ENCODE peak calls at places on chromosome 11, in nine cellular contexts. O is transverse colon; E is trophoblast cell; G is CD8-positive, alpha-beta memory T cell; B is effector memory CD4-positive, alpha-beta T cell; K is fibroblast of lung; H is left ventricle myocardium inferior; D is Caco-2; T is MM.1S. Z is an unnamed sample.
A peak's percentile ranks its signal among the peaks of the same experiment; 100 is the strongest.

GRCh38 chr11:79388201-79388600 is 52.6 kb downstream of the TENM4 start:
- DNase-seq in O (no peak), G (no peak), T (no peak), H (no peak), D (no peak), B (no peak), E (no peak), K (no peak), Z (no peak)

GRCh38 chr11:10606536-10607208 is 38.2 kb upstream of the LYVE1 start:
- DNase-seq in B (no peak), O (no peak), K (peak; percentile 72), T (no peak), G (no peak), E (no peak), D (no peak), H (no peak), Z (no peak)

GRCh38 chr11:73085189-73085875 is 56.8 kb downstream of the FCHSD2 start:
- DNase-seq in H (no peak), E (no peak), B (no peak), K (no peak), O (no peak), D (no peak), T (no peak), G (no peak), Z (no peak)

GRCh38 chr11:73281796-73282660 is 9.9 kb downstream of the P2RY6 start:
- DNase-seq in O (no peak), G (no peak), E (no peak), D (peak; percentile 53), H (no peak), B (no peak), T (no peak), K (no peak), Z (no peak)

GRCh38 chr11:110855246-110855645 is 143.0 kb upstream of the ARHGAP20 start:
- DNase-seq in G (no peak), B (no peak), T (no peak), H (no peak), O (no peak), K (peak; percentile 79), D (no peak), E (no peak), Z (no peak)

GRCh38 chr11:64339754-64340408 is at the start of gene CCDC88B:
- DNase-seq in T (peak; percentile 84), K (no peak), G (peak; percentile 91), O (peak; percentile 85), E (no peak), H (peak; percentile 65), D (no peak), B (peak; percentile 85), Z (no peak)

GRCh38 chr11:75492181-75492820 is 33.4 kb downstream of the GDPD5 start:
- DNase-seq in H (no peak), O (peak; percentile 32), K (no peak), G (peak; percentile 20), B (peak; percentile 41), T (no peak), E (no peak), D (peak; percentile 69), Z (no peak)

GRCh38 chr11:104286129-104286528 is 122.2 kb upstream of the PDGFD start:
- DNase-seq in O (no peak), D (no peak), B (no peak), E (no peak), G (no peak), K (peak; percentile 12), H (no peak), T (no peak), Z (no peak)

GRCh38 chr11:43644626-43645299 is 35.8 kb upstream of the HSD17B12 start:
- DNase-seq in T (peak; percentile 10), H (no peak), O (peak; percentile 8), G (no peak), B (no peak), E (no peak), K (peak; percentile 61), D (no peak), Z (no peak)

GRCh38 chr11:2778630-2779498 is 79.1 kb upstream of the KCNQ1OT1 start:
- DNase-seq in G (no peak), E (no peak), D (peak; percentile 29), T (peak; percentile 97), B (no peak), H (peak; percentile 78), O (peak; percentile 86), K (peak; percentile 81), Z (peak; percentile 21)

GRCh38 chr11:126628790-126629621 is 273.5 kb downstream of the ST3GAL4 start:
- DNase-seq in G (no peak), K (no peak), D (no peak), T (no peak), H (no peak), E (no peak), O (no peak), B (no peak), Z (no peak)

GRCh38 chr11:5807580-5807979 is 1.1 kb upstream of the OR52N2 start:
- DNase-seq in G (no peak), K (no peak), H (no peak), O (no peak), T (no peak), B (no peak), D (no peak), E (no peak), Z (no peak)

GRCh38 chr11:19228956-19229355 is 11.8 kb downstream of the E2F8 start:
- DNase-seq in B (no peak), E (peak; percentile 64), T (no peak), O (no peak), H (no peak), D (no peak), K (no peak), G (no peak), Z (no peak)

GRCh38 chr11:73072935-73073481 is 69.1 kb downstream of the FCHSD2 start:
- DNase-seq in T (peak; percentile 61), O (no peak), H (no peak), E (no peak), D (no peak), B (no peak), K (peak; percentile 41), G (no peak), Z (no peak)

GRCh38 chr11:3807856-3808845 is at the start of gene PGAP2:
- DNase-seq in D (peak; percentile 88), E (peak; percentile 64), T (peak; percentile 50), H (peak; percentile 73), G (peak; percentile 45), O (peak; percentile 77), B (peak; percentile 49), K (peak; percentile 43), Z (peak; percentile 67)

GRCh38 chr11:2482199-2482598 is 37.4 kb downstream of the KCNQ1 start:
- DNase-seq in T (no peak), E (no peak), G (no peak), B (no peak), O (no peak), D (no peak), K (no peak), H (no peak), Z (no peak)

GRCh38 chr11:35919244-35919643 is 24.6 kb upstream of the LDLRAD3 start:
- DNase-seq in T (no peak), G (no peak), D (no peak), B (no peak), O (no peak), H (no peak), E (no peak), K (peak; percentile 40), Z (peak; percentile 58)

GRCh38 chr11:70186420-70186819 is 16.7 kb upstream of the FADD start:
- DNase-seq in D (no peak), O (no peak), B (no peak), E (no peak), H (no peak), G (no peak), K (no peak), T (no peak), Z (peak; percentile 58)

GRCh38 chr11:105975128-105975527 is 46.9 kb downstream of the MSANTD4 start:
- DNase-seq in D (no peak), O (no peak), T (no peak), H (no peak), E (no peak), B (no peak), K (peak; percentile 38), G (no peak), Z (no peak)

GRCh38 chr11:116930586-116930985 is 93.2 kb upstream of the APOA1 start:
- DNase-seq in H (no peak), D (no peak), B (no peak), G (no peak), T (peak; percentile 26), K (no peak), E (no peak), O (no peak), Z (no peak)
- H3K4me3 ChIP-seq in H (peak overlapping the region; percentile 47), D (no peak overlapping the region), B (peak overlapping the region; percentile 30), G (peak overlapping the region; percentile 6), T (peak overlapping the region; percentile 53), K (peak overlapping the region; percentile 15), E (no peak overlapping the region), O (peak overlapping the region; percentile 7), Z (no peak overlapping the region)

GRCh38 chr11:61008971-61009370 is 37.5 kb downstream of the CD6 start:
- DNase-seq in H (no peak), D (no peak), T (no peak), G (no peak), E (no peak), B (no peak), O (no peak), K (no peak), Z (no peak)
- H3K4me1 ChIP-seq in H (peaks cover 17% of the 10 kb centered on the region), D (no peaks in the 10 kb centered on the region), T (peaks cover 3% of the 10 kb centered on the region), G (peaks cover 42% of the 10 kb centered on the region), E (peaks cover 26% of the 10 kb centered on the region), B (peaks cover 21% of the 10 kb centered on the region), O (peaks cover 2% of the 10 kb centered on the region), K (no peaks in the 10 kb centered on the region), Z (peaks cover 20% of the 10 kb centered on the region)

DNA sequence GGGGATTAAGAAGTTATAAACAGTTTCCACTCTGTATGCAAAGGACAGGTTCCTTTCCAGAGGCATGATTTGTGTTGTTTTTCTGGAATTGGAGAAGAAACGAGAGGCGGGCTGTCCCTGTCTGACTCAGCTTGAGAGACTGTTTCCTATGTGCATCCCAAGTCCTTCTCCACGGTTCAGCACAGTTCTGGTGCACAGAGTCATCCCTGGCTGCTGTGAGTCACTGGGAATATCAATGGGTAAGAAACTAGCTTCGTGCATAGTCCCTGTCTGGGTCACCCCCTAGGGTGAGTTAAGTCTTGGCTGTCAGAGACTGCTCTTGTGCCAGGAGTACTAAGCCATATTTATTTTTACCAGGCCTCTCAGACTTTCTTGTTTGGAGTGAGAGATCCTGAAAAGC is 2.4 kb upstream of the LRP4 start:
- DNase-seq in G (no peak), H (no peak), B (no peak), O (peak; percentile 45), T (no peak), K (peak; percentile 94), E (no peak), D (no peak), Z (peak; percentile 71)
- H3K27me3 ChIP-seq in G (peaks cover 29% of the 10 kb centered on the region), H (peaks cover 22% of the 10 kb centered on the region), B (peaks cover 31% of the 10 kb centered on the region), O (peaks cover 12% of the 10 kb centered on the region), T (peaks cover 21% of the 10 kb centered on the region), K (no peaks in the 10 kb centered on the region), E (no peaks in the 10 kb centered on the region), D (no peaks in the 10 kb centered on the region), Z (peaks cover 25% of the 10 kb centered on the region)

DNA sequence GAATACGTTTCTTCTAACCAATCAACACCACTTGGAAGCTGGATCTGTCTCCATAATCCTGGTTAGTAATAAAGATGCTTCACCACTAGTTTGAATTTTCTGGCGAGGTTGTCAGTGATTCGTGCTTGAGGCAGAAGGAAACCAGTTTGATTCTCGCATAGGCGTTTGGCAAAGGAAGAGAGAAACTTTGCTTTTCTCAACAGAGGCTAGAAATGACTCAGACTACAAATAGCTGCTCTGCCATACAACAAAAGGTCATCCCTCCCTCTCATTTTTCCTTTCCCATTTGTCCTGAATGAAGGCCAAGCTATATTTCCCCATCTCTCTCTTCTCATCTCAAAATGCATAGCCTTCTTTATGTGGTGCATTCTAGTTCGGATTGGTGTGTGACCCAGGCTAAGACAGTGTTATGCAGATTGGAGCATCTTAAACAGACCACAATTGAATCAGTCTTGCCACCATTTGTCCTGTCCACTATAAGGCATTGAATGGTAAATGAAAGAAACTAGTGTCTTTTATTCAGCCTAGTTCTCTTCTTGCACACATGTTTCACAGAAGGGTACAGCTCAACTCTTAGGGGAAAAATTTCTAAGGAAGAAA is 741.5 kb downstream of the NTM start:
- DNase-seq in K (peak; percentile 90), B (no peak), G (no peak), E (no peak), D (no peak), O (no peak), H (no peak), T (no peak), Z (no peak)
- H3K4me3 ChIP-seq in K (no peak overlapping the region), B (no peak overlapping the region), G (no peak overlapping the region), E (no peak overlapping the region), D (no peak overlapping the region), O (no peak overlapping the region), H (no peak overlapping the region), T (no peak overlapping the region), Z (no peak overlapping the region)